ENCODE peak calls at places on chromosomes 2 and 18, in nine cellular contexts. O, D, L, S, X, T, B, A and E are unnamed samples.

GRCh38 chr2:28366496-28367282 is 26.0 kb upstream of the FOSL2 start:
- DNase-seq in T (peak), D (no peak), S (no peak), L (no peak), O (no peak), A (no peak), B (no peak), X (no peak), E (no peak)

GRCh38 chr2:201440182-201440581 is 11.1 kb downstream of the TRAK2 start:
- DNase-seq in L (no peak), S (no peak), A (no peak), D (peak), B (no peak), X (peak), T (no peak), O (no peak), E (no peak)

GRCh38 chr2:106882658-106883057 is 3.3 kb downstream of the ST6GAL2 start:
- DNase-seq in T (no peak), B (no peak), L (no peak), O (no peak), S (no peak), D (no peak), A (no peak), X (no peak), E (no peak)

GRCh38 chr2:185316383-185316782 is 422.2 kb upstream of the FSIP2 start:
- DNase-seq in B (no peak), L (no peak), A (no peak), O (no peak), S (no peak), D (no peak), T (no peak), X (no peak), E (no peak)

GRCh38 chr2:121902171-121902591 is 146.7 kb downstream of the TSN start:
- DNase-seq in T (peak), A (no peak), X (no peak), S (no peak), D (no peak), O (no peak), B (peak), L (no peak), E (no peak)

GRCh38 chr2:65662654-65663432 is 230.4 kb upstream of the SPRED2 start:
- DNase-seq in B (no peak), D (no peak), T (peak), L (no peak), S (no peak), X (no peak), O (no peak), A (peak), E (no peak)

GRCh38 chr2:21220930-21221329 is 97.2 kb downstream of the TDRD15 start:
- DNase-seq in B (no peak), X (no peak), O (no peak), A (peak), D (no peak), T (no peak), S (no peak), L (no peak), E (no peak)

GRCh38 chr2:219230201-219230540 is 565 bp downstream of the ANKZF1 start:
- DNase-seq in D (no peak), X (peak), S (no peak), L (no peak), O (no peak), T (peak), A (no peak), B (peak), E (peak)

GRCh38 chr2:6896930-6897759 is 19.6 kb downstream of the RSAD2 start:
- DNase-seq in A (peak), S (no peak), T (peak), X (no peak), D (no peak), O (no peak), L (no peak), B (no peak), E (no peak)

GRCh38 chr2:240301256-240301795 is 134.1 kb upstream of the GPC1 start:
- DNase-seq in D (peak), O (no peak), X (peak), B (peak), S (no peak), T (no peak), A (no peak), L (no peak), E (no peak)

GRCh38 chr18:8994603-8995002 is 107.9 kb upstream of the NDUFV2 start:
- DNase-seq in T (no peak), B (no peak), D (no peak), O (no peak), S (no peak), A (no peak), X (no peak), L (no peak), E (no peak)

GRCh38 chr2:206971805-206972204 is 32.5 kb downstream of the CPO start:
- DNase-seq in O (peak), A (no peak), S (no peak), B (no peak), X (no peak), T (peak), D (peak), L (no peak), E (no peak)

GRCh38 chr2:176931588-176932563 is 280.7 kb upstream of the HNRNPA3 start:
- DNase-seq in L (no peak), O (no peak), S (no peak), D (no peak), A (peak), T (peak), B (no peak), X (no peak), E (no peak)

GRCh38 chr2:96739051-96739632 is 722 bp downstream of the LMAN2L start:
- DNase-seq in A (peak), T (peak), D (no peak), L (no peak), O (no peak), X (no peak), S (no peak), B (no peak), E (no peak)

GRCh38 chr2:122105885-122106221 is 350.4 kb downstream of the TSN start:
- DNase-seq in S (no peak), T (no peak), X (no peak), L (no peak), B (no peak), O (no peak), A (no peak), D (no peak), E (no peak)

GRCh38 chr2:195830968-195831810 is 174.2 kb downstream of the SLC39A10 start:
- DNase-seq in A (no peak), D (no peak), B (no peak), O (no peak), T (peak), L (no peak), X (no peak), S (no peak), E (no peak)

DNA sequence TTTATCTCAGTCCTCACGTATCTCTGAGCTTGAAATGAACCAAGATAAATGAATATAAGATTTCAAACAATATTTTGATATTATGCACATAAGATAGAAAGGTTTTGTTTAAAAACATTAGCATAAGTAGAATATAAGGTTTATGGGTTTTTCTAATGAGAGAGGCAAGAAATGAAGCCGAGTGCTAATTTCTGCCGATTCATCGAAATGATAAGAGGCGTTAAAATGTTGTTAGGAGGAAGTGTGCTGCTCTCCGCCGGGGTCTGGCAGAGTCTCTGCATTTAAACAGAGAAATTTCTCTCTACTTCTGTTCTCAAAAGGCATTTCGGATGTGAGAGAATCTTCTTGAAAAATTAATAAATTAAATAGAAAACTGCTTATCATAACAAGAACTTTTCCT is 83.5 kb downstream of the MRPS9 start:
- DNase-seq in A (no peak), L (no peak), S (no peak), O (no peak), D (no peak), T (no peak), B (no peak), X (no peak), E (no peak)
- TF ChIP-seq CTCF in A (no peak), L (no peak), S (no peak), O (no peak), D (no peak), T (no peak), B (no peak), X (no peak), E (no peak)

DNA sequence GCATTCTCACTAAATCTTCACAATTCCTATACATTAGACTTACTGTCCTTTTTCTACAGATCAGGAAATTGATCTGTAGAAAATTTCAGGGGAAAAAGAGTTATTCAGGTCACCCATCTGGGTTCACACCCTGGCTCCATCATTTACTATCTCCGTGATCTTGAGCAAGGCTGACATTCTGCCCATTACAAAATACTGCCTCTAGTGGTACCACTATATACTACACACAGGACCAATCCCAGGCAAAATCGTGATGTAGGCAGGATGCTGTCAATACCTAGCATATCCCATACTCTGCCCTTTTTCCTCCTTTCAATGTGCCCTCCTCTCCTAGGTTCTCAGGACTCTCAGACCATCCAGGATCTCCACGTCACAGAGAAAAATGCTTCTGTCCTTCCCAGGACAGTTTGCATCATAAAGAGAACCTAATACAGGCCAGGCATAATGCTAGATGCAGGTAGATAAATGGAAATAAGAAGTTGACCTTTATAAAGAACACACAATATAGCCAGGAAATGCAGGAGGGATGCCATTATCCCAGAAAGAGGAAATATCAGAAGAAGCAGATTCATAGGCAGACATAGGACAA is 101.9 kb downstream of the CDH20 start:
- DNase-seq in T (peak), S (no peak), O (no peak), L (no peak), X (no peak), D (no peak), B (peak), A (no peak), E (no peak)
- TF ChIP-seq CTCF in T (peak), S (peak), O (no peak), L (no peak), X (no peak), D (no peak), B (peak), A (peak), E (peak)

GRCh38 chr2:51505533-51505932 is 473.6 kb upstream of the NRXN1 start:
- DNase-seq in A (no peak), D (no peak), X (no peak), O (no peak), S (no peak), B (peak), T (no peak), L (no peak), E (no peak)
- TF ChIP-seq CTCF in A (no peak), D (no peak), X (no peak), O (no peak), S (no peak), B (peak), T (no peak), L (no peak), E (no peak)

DNA sequence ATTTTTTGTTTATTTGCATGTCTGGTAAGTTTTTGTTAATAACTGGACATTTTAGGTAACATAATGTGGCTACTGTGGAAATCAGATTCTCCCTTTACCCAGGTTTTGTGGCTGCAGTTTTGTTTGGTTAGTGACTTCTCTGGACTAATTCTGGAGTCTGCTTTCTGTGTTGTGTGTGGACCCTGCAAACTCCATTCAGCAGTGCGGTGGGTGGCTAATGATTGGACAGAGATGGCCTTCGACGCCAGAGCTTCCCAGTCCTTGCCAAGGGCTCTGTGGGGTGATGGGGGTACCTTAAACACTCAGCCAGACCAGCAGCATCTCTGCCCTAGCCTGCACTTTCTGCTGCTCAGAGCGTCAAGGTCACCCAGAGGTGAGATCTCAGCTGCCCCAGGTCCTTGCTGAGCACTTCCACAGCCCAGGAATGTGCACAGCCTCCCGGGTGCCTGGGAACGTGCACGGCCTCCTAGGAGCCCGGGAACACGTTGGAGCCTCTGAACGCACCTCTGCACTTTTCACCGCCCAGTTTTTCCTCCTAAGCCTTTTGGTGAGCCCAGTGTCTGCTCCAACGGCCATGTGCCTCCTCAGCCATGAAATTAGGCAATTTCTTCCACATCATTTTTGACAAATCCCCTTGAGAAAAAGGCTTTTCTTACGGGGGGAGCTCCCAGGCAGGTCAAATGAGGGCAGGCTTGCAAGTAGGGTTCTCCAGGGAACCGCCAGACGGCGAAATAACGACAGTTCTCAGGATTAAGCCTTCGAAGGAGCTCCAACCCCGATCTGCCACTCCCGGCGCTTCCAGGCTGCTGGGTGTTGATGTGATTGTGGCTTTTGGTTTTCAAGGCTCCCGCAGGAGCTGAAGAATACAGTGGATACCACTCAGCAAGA is 35.2 kb upstream of the KLF11 start:
- DNase-seq in A (no peak), T (peak), D (no peak), O (no peak), S (no peak), B (no peak), X (no peak), L (no peak), E (no peak)
- TF ChIP-seq CTCF in A (no peak), T (no peak), D (no peak), O (no peak), S (no peak), B (no peak), X (no peak), L (no peak), E (no peak)

GRCh38 chr2:172137943-172138342 is 35.2 kb upstream of the DLX2 start:
- DNase-seq in L (no peak), B (no peak), A (no peak), D (no peak), X (no peak), O (no peak), S (no peak), T (no peak), E (no peak)

GRCh38 chr2:172137109-172137508 is 34.4 kb upstream of the DLX2 start:
- DNase-seq in T (no peak), L (no peak), O (no peak), B (no peak), D (no peak), S (no peak), A (no peak), X (no peak), E (no peak)

GRCh38 chr2:172131713-172132555 is 29.2 kb upstream of the DLX2 start:
- DNase-seq in D (no peak), X (no peak), T (no peak), B (peak), A (no peak), O (no peak), S (no peak), L (no peak), E (no peak)

GRCh38 chr2:172135446-172135845 is 32.7 kb upstream of the DLX2 start:
- DNase-seq in B (no peak), T (no peak), A (no peak), L (no peak), D (no peak), O (no peak), X (no peak), S (no peak), E (no peak)

DNA sequence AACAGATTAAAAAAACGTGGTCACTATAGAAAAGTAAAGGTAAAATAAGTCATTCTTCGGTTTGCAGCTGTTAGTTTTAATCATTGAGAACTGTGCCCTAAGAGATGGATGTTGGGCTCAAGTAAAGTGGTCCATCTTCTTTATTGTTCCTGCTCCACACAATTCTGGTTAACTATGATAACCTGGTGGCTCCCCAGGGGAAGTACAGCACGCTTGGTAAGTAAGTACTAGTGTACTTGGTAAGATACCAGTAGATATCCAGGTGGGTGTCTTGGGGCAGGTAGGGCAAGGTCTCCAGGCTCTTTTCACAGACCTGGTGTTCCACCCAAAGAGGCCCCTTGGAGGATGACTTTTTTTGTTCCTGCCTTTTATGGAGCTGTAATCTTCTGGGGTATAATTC is 31.6 kb upstream of the DLX2 start:
- DNase-seq in L (no peak), S (no peak), D (no peak), A (no peak), X (no peak), T (no peak), O (no peak), B (no peak), E (no peak)
- TF ChIP-seq CTCF in L (no peak), S (no peak), D (no peak), A (no peak), X (no peak), T (no peak), O (no peak), B (no peak), E (no peak)

GRCh38 chr2:98175811-98176210 is 88.8 kb downstream of the VWA3B start:
- DNase-seq in S (no peak), X (no peak), A (no peak), T (peak), O (no peak), D (no peak), B (peak), L (no peak), E (no peak)
- TF ChIP-seq CTCF in S (no peak), X (no peak), A (no peak), T (peak), O (no peak), D (no peak), B (peak), L (no peak), E (no peak)

GRCh38 chr2:69166812-69167468 is 154.0 kb downstream of the ANTXR1 start:
- DNase-seq in L (no peak), S (no peak), D (no peak), X (no peak), A (no peak), O (no peak), T (no peak), B (no peak), E (no peak)

GRCh38 chr2:69166465-69166811 is 153.5 kb downstream of the ANTXR1 start:
- DNase-seq in A (no peak), T (no peak), L (no peak), X (no peak), S (no peak), D (no peak), O (no peak), B (no peak), E (no peak)

GRCh38 chr2:69163556-69163955 is 150.6 kb downstream of the ANTXR1 start:
- DNase-seq in D (no peak), X (no peak), L (no peak), B (no peak), A (no peak), T (no peak), S (no peak), O (no peak), E (no peak)

GRCh38 chr2:69164379-69164778 is 151.4 kb downstream of the ANTXR1 start:
- DNase-seq in S (no peak), O (no peak), L (no peak), X (no peak), A (peak), B (no peak), D (no peak), T (peak), E (no peak)

DNA sequence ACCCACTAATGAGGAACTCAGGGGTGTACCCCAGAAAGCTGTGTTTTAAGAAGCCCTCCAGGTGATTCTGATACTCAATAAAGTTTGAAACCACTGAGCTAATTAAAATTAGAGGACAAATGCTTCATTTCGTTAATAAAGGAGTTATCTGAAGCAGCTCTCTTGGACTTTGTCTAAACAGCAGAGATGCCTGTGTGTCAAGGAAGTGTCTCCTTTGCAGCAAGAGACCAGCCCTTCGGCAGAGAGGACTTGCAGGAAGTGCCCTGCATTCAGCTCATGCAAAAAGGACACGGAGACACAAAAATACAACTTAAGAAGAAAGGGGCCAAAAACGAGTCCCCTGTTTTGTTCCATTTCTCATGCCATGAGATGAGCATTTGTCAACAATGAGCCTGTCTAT is 152.1 kb downstream of the ANTXR1 start:
- DNase-seq in B (no peak), L (no peak), X (no peak), S (no peak), T (no peak), O (no peak), D (no peak), A (no peak), E (no peak)
- TF ChIP-seq CTCF in B (no peak), L (no peak), X (no peak), S (no peak), T (no peak), O (no peak), D (no peak), A (no peak), E (no peak)

DNA sequence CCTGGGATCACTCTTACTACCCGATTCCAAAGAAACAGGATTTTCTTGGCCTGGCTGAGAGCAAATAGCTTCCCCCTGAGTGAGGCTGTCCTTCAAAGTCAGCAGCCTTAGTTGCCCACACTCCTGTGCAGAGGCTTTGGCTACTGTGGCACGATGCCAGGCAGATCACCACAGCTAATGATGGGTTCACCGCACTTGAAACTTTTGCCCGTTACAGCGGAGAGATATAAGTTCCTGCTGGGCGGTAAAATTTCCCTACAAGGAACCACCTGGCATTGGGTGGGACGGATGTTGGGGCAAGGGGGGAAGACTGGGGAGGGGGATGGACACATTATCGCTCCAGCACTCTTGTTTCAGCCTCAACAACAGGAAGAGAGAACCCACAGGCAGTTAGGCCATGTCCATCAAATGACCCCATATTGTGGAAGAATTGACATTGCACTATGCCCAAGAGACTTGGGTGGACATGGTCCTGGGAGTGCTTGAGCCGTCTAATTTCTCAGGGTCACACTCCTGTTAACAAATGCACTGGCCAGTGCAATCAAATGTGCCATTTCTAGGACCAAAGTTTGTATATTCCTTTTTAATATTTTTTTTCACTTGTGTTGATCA is 4.5 kb downstream of the IL1B start:
- DNase-seq in B (no peak), L (no peak), A (no peak), T (no peak), X (no peak), O (no peak), S (no peak), D (no peak), E (no peak)
- TF ChIP-seq CTCF in B (no peak), L (no peak), A (no peak), T (no peak), X (no peak), O (no peak), S (no peak), D (no peak), E (no peak)